ENCODE peak calls at places on chromosome 13, in seven cellular contexts. G is PC-9, P is breast epithelium, O is suprapubic skin, H is HAP-1, K is RWPE2, S is aorta. A is an unnamed sample.

GRCh38 chr13:39768962-39769361 is 113.5 kb downstream of the COG6 start:
- DNase-seq in G (no peak), P (no peak), O (no peak), H (peak; percentile 50), K (no peak), S (no peak), A (no peak)

GRCh38 chr13:51158923-51159322 is 47.8 kb upstream of the C13orf42 start:
- DNase-seq in G (no peak), P (no peak), O (no peak), H (no peak), K (no peak), S (no peak), A (no peak)

GRCh38 chr13:74067818-74068217 is 66.4 kb downstream of the KLF12 start:
- DNase-seq in G (no peak), P (no peak), O (no peak), H (no peak), K (no peak), S (no peak), A (no peak)

GRCh38 chr13:110137677-110138008 is 169.3 kb downstream of the COL4A1 start:
- DNase-seq in G (peak; percentile 78), P (no peak), O (no peak), H (no peak), K (no peak), S (no peak), A (peak; percentile 54)

GRCh38 chr13:44249439-44249838 is 124.2 kb upstream of the SERP2 start:
- DNase-seq in G (no peak), P (peak; percentile 73), O (no peak), H (no peak), K (no peak), S (no peak), A (peak; percentile 49)

GRCh38 chr13:111398715-111399299 is 78.4 kb downstream of the TEX29 start:
- DNase-seq in G (no peak), P (no peak), O (peak; percentile 20), H (no peak), K (no peak), S (peak; percentile 9), A (no peak)

GRCh38 chr13:42946927-42947326 is 45.1 kb downstream of the EPSTI1 start:
- DNase-seq in G (no peak), P (no peak), O (no peak), H (no peak), K (no peak), S (no peak), A (no peak)

GRCh38 chr13:44306401-44307192 is 67.0 kb upstream of the SERP2 start:
- DNase-seq in G (peak; percentile 62), P (no peak), O (no peak), H (peak; percentile 69), K (peak; percentile 86), S (peak; percentile 86), A (no peak)

GRCh38 chr13:51905787-51906186 is 44.0 kb downstream of the CCDC70 start:
- DNase-seq in G (no peak), P (no peak), O (peak; percentile 41), H (no peak), K (no peak), S (no peak), A (no peak)

GRCh38 chr13:105016266-105016665 is 1519.2 kb downstream of the EFNB2 start:
- DNase-seq in G (no peak), P (no peak), O (no peak), H (no peak), K (no peak), S (no peak), A (no peak)

DNA sequence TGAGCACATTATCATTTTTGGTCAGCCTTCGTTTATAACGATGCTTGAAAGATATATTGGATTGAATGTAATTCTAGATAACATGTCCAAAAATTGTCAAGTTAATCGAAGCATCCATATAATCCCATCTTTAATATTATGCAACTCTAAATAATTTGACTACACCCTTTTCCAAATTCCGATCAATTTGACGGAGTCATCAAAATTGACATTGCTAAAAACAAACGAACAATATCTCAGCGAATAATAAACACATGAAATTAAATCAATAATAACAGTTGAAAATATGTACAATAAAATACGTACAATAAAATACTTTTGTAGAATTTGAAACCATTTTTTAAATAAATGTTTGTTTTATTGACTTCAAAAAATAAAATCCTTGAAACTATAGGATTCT is 1516.4 kb downstream of the EFNB2 start:
- DNase-seq in G (no peak), P (no peak), O (no peak), H (no peak), K (no peak), S (no peak), A (no peak)
- H3K9me3 ChIP-seq in G (peaks cover 7% of the 10 kb centered on the region), P (no peaks in the 10 kb centered on the region), O (no peaks in the 10 kb centered on the region), H (no peaks in the 10 kb centered on the region), K (no peaks in the 10 kb centered on the region), S (no peaks in the 10 kb centered on the region), A (no peaks in the 10 kb centered on the region)

DNA sequence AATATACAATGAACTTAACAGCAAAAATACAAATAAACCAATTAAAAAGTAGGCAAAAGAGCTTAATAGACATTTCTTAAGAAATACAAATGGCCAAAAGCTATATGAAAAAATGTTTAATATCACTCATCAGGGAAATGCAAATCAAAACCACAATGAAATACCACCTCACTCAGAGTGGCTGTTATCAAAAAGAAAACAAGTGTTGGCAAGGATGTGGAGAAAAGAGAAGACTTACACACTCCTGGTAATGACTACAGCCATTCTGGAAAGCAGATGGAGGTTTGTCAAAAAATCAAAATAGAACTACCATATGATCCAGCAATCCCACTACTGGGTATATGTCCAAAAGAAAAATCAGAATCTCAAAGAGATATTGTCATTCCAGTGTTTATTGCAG is 223.4 kb upstream of the SLC10A2 start:
- DNase-seq in G (no peak), P (no peak), O (no peak), H (no peak), K (no peak), S (no peak), A (no peak)
- H3K9me3 ChIP-seq in G (peaks cover 3% of the 10 kb centered on the region), P (no peaks in the 10 kb centered on the region), O (no peaks in the 10 kb centered on the region), H (no peaks in the 10 kb centered on the region), K (no peaks in the 10 kb centered on the region), S (no peaks in the 10 kb centered on the region), A (no peaks in the 10 kb centered on the region)

GRCh38 chr13:19152403-19152802 is 29.2 kb downstream of the TUBA3C start:
- DNase-seq in G (no peak), P (no peak), O (no peak), H (no peak), K (no peak), S (no peak), A (no peak)
- H3K9me3 ChIP-seq in G (no peaks in the 10 kb centered on the region), P (peaks cover 32% of the 10 kb centered on the region), O (peaks cover 4% of the 10 kb centered on the region), H (peaks cover 4% of the 10 kb centered on the region), K (no peaks in the 10 kb centered on the region), S (peaks cover 3% of the 10 kb centered on the region), A (no peaks in the 10 kb centered on the region)

DNA sequence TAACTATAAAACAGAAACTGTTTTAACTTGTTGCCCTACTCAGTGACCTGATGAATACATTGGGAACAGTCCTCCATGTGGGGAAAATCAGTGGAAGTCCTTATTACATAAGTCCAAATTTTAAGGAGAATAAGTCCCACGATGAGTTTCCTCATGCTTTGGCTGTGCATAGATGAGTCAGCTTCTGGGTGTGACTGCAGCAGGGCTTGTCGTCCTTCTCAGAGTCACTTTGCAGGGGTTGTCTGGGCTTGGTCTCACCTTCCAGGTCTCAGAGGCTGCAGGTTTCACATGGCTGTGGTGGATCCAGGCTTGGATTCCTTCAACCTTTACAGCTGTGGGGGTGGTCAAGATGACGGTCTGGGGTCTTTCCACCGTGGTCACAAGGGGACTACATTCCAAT is 85.6 kb downstream of the SLC25A15 start:
- DNase-seq in G (no peak), P (no peak), O (no peak), H (no peak), K (no peak), S (peak; percentile 26), A (no peak)
- H3K9me3 ChIP-seq in G (no peaks in the 10 kb centered on the region), P (peaks cover 86% of the 10 kb centered on the region), O (peaks cover 30% of the 10 kb centered on the region), H (no peaks in the 10 kb centered on the region), K (peaks cover 11% of the 10 kb centered on the region), S (peaks cover 29% of the 10 kb centered on the region), A (no peaks in the 10 kb centered on the region)

GRCh38 chr13:72570019-72570418 is 157.4 kb downstream of the MZT1 start:
- DNase-seq in G (no peak), P (no peak), O (no peak), H (no peak), K (no peak), S (no peak), A (no peak)
- H3K9me3 ChIP-seq in G (no peaks in the 10 kb centered on the region), P (no peaks in the 10 kb centered on the region), O (no peaks in the 10 kb centered on the region), H (no peaks in the 10 kb centered on the region), K (no peaks in the 10 kb centered on the region), S (no peaks in the 10 kb centered on the region), A (no peaks in the 10 kb centered on the region)

GRCh38 chr13:100112186-100112838 is 23.4 kb downstream of the PCCA start:
- DNase-seq in G (no peak), P (no peak), O (no peak), H (no peak), K (no peak), S (no peak), A (no peak)
- H3K9me3 ChIP-seq in G (no peaks in the 10 kb centered on the region), P (no peaks in the 10 kb centered on the region), O (no peaks in the 10 kb centered on the region), H (no peaks in the 10 kb centered on the region), K (no peaks in the 10 kb centered on the region), S (no peaks in the 10 kb centered on the region), A (no peaks in the 10 kb centered on the region)

GRCh38 chr13:112424098-112424497 is 47.9 kb downstream of the SPACA7 start:
- DNase-seq in G (no peak), P (no peak), O (no peak), H (no peak), K (no peak), S (peak; percentile 27), A (no peak)

GRCh38 chr13:112434032-112434431 is 57.9 kb downstream of the SPACA7 start:
- DNase-seq in G (no peak), P (no peak), O (peak; percentile 67), H (no peak), K (no peak), S (peak; percentile 68), A (no peak)

GRCh38 chr13:112431734-112432133 is 55.6 kb downstream of the SPACA7 start:
- DNase-seq in G (no peak), P (no peak), O (peak; percentile 50), H (no peak), K (no peak), S (peak; percentile 52), A (no peak)

DNA sequence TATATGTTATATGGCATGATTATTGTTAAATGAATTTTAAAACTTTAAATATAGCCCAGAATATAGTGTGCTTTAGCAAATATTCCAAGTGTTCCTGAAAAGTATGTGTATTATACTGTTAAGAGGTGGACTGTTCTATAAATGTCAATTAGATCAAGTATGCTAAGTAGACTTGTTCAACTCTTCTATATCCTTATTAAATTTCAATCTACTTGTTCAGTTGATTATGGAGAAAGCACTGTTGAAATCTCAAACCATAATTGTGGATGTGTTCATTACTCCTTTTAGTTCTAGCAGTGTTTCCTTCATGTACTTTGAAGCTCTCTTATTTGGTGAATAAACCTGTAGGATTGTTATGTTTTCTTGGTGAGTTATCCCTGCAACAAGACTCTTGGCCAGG is 52.5 kb downstream of the SPACA7 start:
- DNase-seq in G (no peak), P (no peak), O (no peak), H (no peak), K (no peak), S (no peak), A (no peak)
- H3K9me3 ChIP-seq in G (peaks cover 9% of the 10 kb centered on the region), P (peaks cover 41% of the 10 kb centered on the region), O (peaks cover 21% of the 10 kb centered on the region), H (no peaks in the 10 kb centered on the region), K (peaks cover 5% of the 10 kb centered on the region), S (peaks cover 6% of the 10 kb centered on the region), A (no peaks in the 10 kb centered on the region)